ENCODE peak calls at places on chromosome 6, in ten cellular contexts. N is stomach; K is tibial artery; L is mesendoderm; U is HepG2; B is testis; E is PC-3; Q is sigmoid colon; A is CD4-positive, alpha-beta memory T cell; S is heart right ventricle. G is an unnamed sample.

GRCh38 chr6:3865463-3865862 is 16.3 kb downstream of the FAM50B start:
- DNase-seq in N (no peak), U (no peak), A (no peak), S (no peak), E (no peak), K (no peak), B (no peak), Q (no peak), L (no peak), G (no peak)

GRCh38 chr6:52176550-52176949 is 9.6 kb upstream of the IL17A start:
- DNase-seq in N (no peak), S (no peak), Q (no peak), K (no peak), E (no peak), L (no peak), A (peak; percentile 44), U (no peak), B (no peak), G (no peak)

GRCh38 chr6:3260772-3261517 is 2.2 kb downstream of the PSMG4 start:
- DNase-seq in S (no peak), L (no peak), Q (no peak), N (no peak), K (no peak), U (no peak), B (no peak), A (no peak), E (peak; percentile 8), G (no peak)

GRCh38 chr6:51342393-51342792 is 523.7 kb downstream of the TFAP2B start:
- DNase-seq in Q (no peak), N (no peak), U (no peak), L (no peak), S (no peak), A (no peak), B (no peak), K (no peak), E (no peak), G (no peak)

GRCh38 chr6:62652692-62653328 is 366.8 kb upstream of the KHDRBS2 start:
- DNase-seq in E (no peak), Q (no peak), U (no peak), L (peak; percentile 50), N (no peak), B (no peak), A (no peak), K (no peak), S (no peak), G (no peak)

GRCh38 chr6:71419954-71420692 is 131.5 kb downstream of the OGFRL1 start:
- DNase-seq in K (peak; percentile 37), N (peak; percentile 61), U (no peak), A (no peak), B (peak; percentile 43), L (peak; percentile 11), Q (peak; percentile 77), S (peak; percentile 66), E (peak; percentile 37), G (no peak)

GRCh38 chr6:46376562-46376969 is 114.7 kb downstream of the RCAN2 start:
- DNase-seq in B (no peak), A (no peak), S (no peak), K (no peak), E (no peak), Q (no peak), U (no peak), L (no peak), N (no peak), G (no peak)

GRCh38 chr6:169932491-169932890 is 181.1 kb downstream of the ERMARD start:
- DNase-seq in K (no peak), Q (no peak), B (no peak), A (no peak), U (no peak), L (no peak), E (no peak), N (no peak), S (no peak), G (no peak)

GRCh38 chr6:122678841-122679240 is 68.6 kb downstream of the PKIB start:
- DNase-seq in A (no peak), B (no peak), N (no peak), Q (no peak), L (peak; percentile 14), U (no peak), E (no peak), S (no peak), K (no peak), G (no peak)

GRCh38 chr6:129485746-129486145 is 224.2 kb downstream of the ARHGAP18 start:
- DNase-seq in N (no peak), U (no peak), E (no peak), L (no peak), K (no peak), S (no peak), B (no peak), Q (no peak), A (no peak), G (no peak)

GRCh38 chr6:105111871-105112270 is 67.9 kb downstream of the POPDC3 start:
- DNase-seq in U (no peak), B (no peak), A (no peak), K (no peak), Q (no peak), L (peak; percentile 47), E (no peak), N (no peak), S (no peak), G (no peak)

GRCh38 chr6:98827295-98828159 is 6.8 kb upstream of the POU3F2 start:
- DNase-seq in S (no peak), U (no peak), N (no peak), Q (no peak), E (no peak), B (no peak), A (no peak), K (no peak), L (peak; percentile 78), G (no peak)

DNA sequence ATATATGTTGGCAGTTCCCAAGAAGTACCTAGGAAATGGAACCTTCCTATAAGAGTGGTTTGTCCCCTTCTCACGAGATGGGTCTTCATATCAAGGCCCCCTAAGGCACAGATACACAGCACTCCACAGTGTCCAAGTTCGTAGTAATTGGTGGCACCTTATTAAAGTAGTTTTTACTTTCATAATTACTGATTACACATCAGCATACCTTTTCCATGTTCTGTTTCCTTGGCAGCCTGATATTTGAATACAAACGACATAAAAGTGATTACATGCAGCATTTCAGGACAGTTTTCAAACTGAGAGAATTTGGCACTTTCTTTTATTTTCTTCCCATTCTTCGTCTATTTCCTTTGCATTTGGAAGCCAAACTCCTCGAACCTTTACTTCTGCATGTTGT is 139.6 kb downstream of the MTHFD1L start:
- DNase-seq in L (no peak), N (no peak), S (no peak), K (no peak), B (no peak), Q (no peak), U (no peak), E (no peak), A (no peak), G (no peak)
- H3K27ac ChIP-seq in L (no peak overlapping the region), N (peak overlapping the region; percentile 56), S (no peak overlapping the region), K (no peak overlapping the region), B (no peak overlapping the region), Q (peak overlapping the region; percentile 54), U (no peak overlapping the region), E (peak overlapping the region; percentile 87), A (no peak overlapping the region), G (peak overlapping the region; percentile 55)

GRCh38 chr6:148345578-148345977 is 2.9 kb downstream of the SASH1 start:
- DNase-seq in L (no peak), U (no peak), K (no peak), A (no peak), E (no peak), N (no peak), B (no peak), Q (no peak), S (no peak), G (no peak)
- H3K27ac ChIP-seq in L (no peak overlapping the region), U (no peak overlapping the region), K (peak overlapping the region; percentile 89), A (no peak overlapping the region), E (no peak overlapping the region), N (no peak overlapping the region), B (no peak overlapping the region), Q (peak overlapping the region; percentile 85), S (no peak overlapping the region), G (no peak overlapping the region)

DNA sequence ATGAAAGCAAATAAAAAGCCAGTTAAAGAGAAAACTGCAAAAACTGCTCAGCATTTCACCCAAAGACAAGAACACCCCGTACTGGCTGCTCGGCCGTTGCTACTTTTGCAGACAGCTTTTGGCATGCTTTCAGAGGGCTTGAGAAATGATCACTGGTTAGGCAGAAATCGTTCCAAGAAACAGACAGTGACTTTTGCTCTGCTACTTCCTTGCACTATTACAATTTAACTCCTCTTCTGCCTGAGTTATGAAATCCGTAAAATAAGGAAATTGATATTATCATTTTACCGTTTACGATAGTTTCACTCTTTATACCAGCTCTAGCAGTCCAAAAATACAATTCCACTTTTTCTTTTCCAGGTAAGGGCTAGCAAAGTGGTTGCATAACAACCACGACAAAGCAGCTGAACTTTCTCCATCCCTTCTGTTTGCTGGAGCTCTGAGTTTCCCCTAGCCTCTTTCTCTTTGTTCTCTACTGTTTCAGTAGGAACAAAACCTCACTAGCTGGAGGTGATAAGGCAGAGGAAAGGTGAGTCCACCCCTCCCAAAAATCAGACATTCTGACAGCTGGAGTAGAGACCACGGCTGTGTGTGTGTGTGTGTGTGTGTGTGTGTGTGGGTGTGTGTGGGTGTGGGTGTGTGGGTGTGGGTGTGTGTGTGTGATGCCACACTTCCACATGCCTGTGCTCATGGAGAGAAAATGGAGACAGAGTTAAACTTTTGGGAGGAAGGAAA is 191.8 kb upstream of the RREB1 start:
- DNase-seq in E (peak; percentile 40), B (peak; percentile 85), Q (peak; percentile 90), S (peak; percentile 53), L (no peak), K (peak; percentile 77), U (no peak), N (no peak), A (no peak), G (no peak)
- H3K27ac ChIP-seq in E (peak overlapping the region; percentile 42), B (peak overlapping the region; percentile 88), Q (peak overlapping the region; percentile 71), S (no peak overlapping the region), L (no peak overlapping the region), K (peak overlapping the region; percentile 45), U (no peak overlapping the region), N (peak overlapping the region; percentile 77), A (no peak overlapping the region), G (no peak overlapping the region)

DNA sequence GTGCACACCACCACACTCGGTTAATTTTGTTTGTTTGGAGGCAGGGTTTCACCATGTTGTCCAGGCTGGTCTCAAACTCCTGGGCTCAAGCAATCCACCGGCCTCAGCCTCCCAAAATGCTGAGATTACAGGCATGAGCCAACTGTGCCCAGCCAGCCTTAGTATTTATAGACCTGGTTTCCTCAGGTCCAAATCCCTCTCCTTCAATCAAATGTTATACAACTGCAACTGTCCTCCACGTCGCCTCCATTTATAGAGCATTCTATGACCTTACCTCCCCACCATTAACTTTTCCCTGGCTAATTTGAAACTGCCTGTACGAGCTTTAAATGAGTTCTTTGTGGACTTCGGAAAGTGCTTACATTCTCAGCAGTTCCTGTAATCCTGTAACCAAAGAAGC is 39.3 kb upstream of the IPCEF1 start:
- DNase-seq in B (no peak), U (no peak), A (no peak), E (no peak), K (no peak), Q (no peak), L (no peak), N (no peak), S (no peak), G (no peak)
- H3K27ac ChIP-seq in B (peak overlapping the region; percentile 51), U (no peak overlapping the region), A (no peak overlapping the region), E (no peak overlapping the region), K (no peak overlapping the region), Q (no peak overlapping the region), L (no peak overlapping the region), N (no peak overlapping the region), S (no peak overlapping the region), G (no peak overlapping the region)

GRCh38 chr6:7907159-7907558 is 3.4 kb downstream of the TXNDC5 start:
- DNase-seq in L (no peak), K (no peak), A (no peak), B (no peak), N (no peak), S (no peak), E (no peak), Q (no peak), U (no peak), G (no peak)
- H3K27ac ChIP-seq in L (no peak overlapping the region), K (no peak overlapping the region), A (no peak overlapping the region), B (no peak overlapping the region), N (no peak overlapping the region), S (no peak overlapping the region), E (no peak overlapping the region), Q (no peak overlapping the region), U (peak overlapping the region; percentile 10), G (no peak overlapping the region)